ENCODE peak calls at places on chromosomes 5 and 9, in seven cellular contexts. E is stimulated activated CD4-positive, alpha-beta T cell treated with anti-CD3 and anti-CD28 coated beads, Interleukin-1b, Interleukin-23, amount 100 ng/mL, for 1 hour; Q is thyroid gland; D is AG09319; F is H54; G is DMS153; L is stimulated activated naive CD8-positive, alpha-beta T cell treated with anti-CD3 and anti-CD28 coated beads, Interleukin-15, Interleukin-2, amounts not matched to agents 100 U/mL and 50 U/mL, for 24 hours. A is an unnamed sample.

GRCh38 chr9:104301770-104302169 is 202.3 kb upstream of the OR13F1 start:
- DNase-seq in D (no peak), G (peak), F (no peak), Q (no peak), E (no peak), L (no peak), A (no peak)

GRCh38 chr9:137368431-137369110 is 54.4 kb downstream of the EXD3 start:
- DNase-seq in D (no peak), F (no peak), Q (no peak), G (no peak), E (no peak), L (no peak), A (no peak)

GRCh38 chr9:69153707-69154521 is 20.2 kb upstream of the TJP2 start:
- DNase-seq in D (no peak), L (no peak), F (no peak), G (no peak), Q (peak), E (no peak), A (no peak)

GRCh38 chr5:89584339-89584956 is 701.5 kb upstream of the MEF2C start:
- DNase-seq in G (peak), D (no peak), E (no peak), Q (no peak), F (peak), L (no peak), A (peak)

GRCh38 chr9:13447551-13448422 is 168.3 kb upstream of the MPDZ start:
- DNase-seq in Q (no peak), L (no peak), F (no peak), D (no peak), E (no peak), G (peak), A (no peak)

GRCh38 chr9:127810378-127811187 is 7.9 kb downstream of the FPGS start:
- DNase-seq in G (no peak), Q (no peak), F (no peak), D (no peak), L (no peak), E (no peak), A (no peak)

GRCh38 chr5:95808686-95809413 is 13.7 kb downstream of the GLRX start:
- DNase-seq in F (no peak), Q (peak), D (no peak), G (no peak), L (peak), E (no peak), A (peak)

GRCh38 chr5:102781359-102781758 is 26.3 kb downstream of the PAM start:
- DNase-seq in Q (no peak), D (no peak), G (no peak), E (no peak), F (no peak), L (no peak), A (no peak)

GRCh38 chr5:42919600-42919999 is 107.9 kb upstream of the SELENOP start:
- DNase-seq in E (no peak), Q (no peak), G (no peak), L (no peak), D (no peak), F (no peak), A (no peak)

GRCh38 chr5:72106922-72107873 is at the start of gene MAP1B:
- DNase-seq in G (peak), D (no peak), Q (peak), L (no peak), F (peak), E (no peak), A (peak)

GRCh38 chr5:33806736-33807442 is 84.9 kb downstream of the ADAMTS12 start:
- DNase-seq in F (no peak), L (no peak), Q (no peak), G (peak), D (no peak), E (no peak), A (peak)

GRCh38 chr9:129235931-129236331 is 57.9 kb upstream of the IER5L start:
- DNase-seq in F (no peak), L (peak), G (no peak), D (no peak), Q (no peak), E (peak), A (no peak)

GRCh38 chr5:146208916-146209522 is 5.6 kb downstream of the RBM27 start:
- DNase-seq in F (no peak), G (no peak), L (no peak), Q (no peak), D (no peak), E (no peak), A (peak)

GRCh38 chr5:179378441-179379271 is 33.4 kb upstream of the ADAMTS2 start:
- DNase-seq in E (no peak), Q (no peak), L (no peak), D (no peak), G (no peak), F (no peak), A (peak)

GRCh38 chr5:109340351-109340750 is 69.4 kb downstream of the PJA2 start:
- DNase-seq in D (no peak), L (no peak), G (no peak), F (no peak), E (no peak), Q (no peak), A (no peak)

GRCh38 chr9:63817622-63818518 is 1467.1 kb downstream of the FOXD4L5 start:
- DNase-seq in G (no peak), E (peak), L (peak), Q (peak), F (no peak), D (no peak), A (peak)

GRCh38 chr5:53109041-53109435 is 519 bp downstream of the MOCS2 start:
- DNase-seq in Q (no peak), E (no peak), D (no peak), L (no peak), F (no peak), G (no peak), A (peak)

GRCh38 chr5:27341342-27341741 is 303.0 kb upstream of the CDH9 start:
- DNase-seq in E (no peak), L (no peak), D (no peak), G (no peak), Q (no peak), F (no peak), A (no peak)

GRCh38 chr5:129459485-129460120 is 495 bp upstream of the ADAMTS19 start:
- DNase-seq in D (no peak), G (no peak), Q (no peak), L (no peak), F (no peak), E (no peak), A (peak)

GRCh38 chr5:119328753-119329602 is 26.8 kb upstream of the TNFAIP8 start:
- DNase-seq in Q (no peak), G (no peak), L (peak), D (peak), E (no peak), F (no peak), A (peak)

GRCh38 chr9:15401266-15401665 is 21.4 kb upstream of the SNAPC3 start:
- DNase-seq in F (no peak), L (no peak), Q (peak), E (no peak), G (no peak), D (no peak), A (no peak)

GRCh38 chr9:15738011-15738410 is 185.2 kb downstream of the CCDC171 start:
- DNase-seq in G (no peak), L (no peak), E (no peak), F (no peak), D (no peak), Q (no peak), A (peak)

GRCh38 chr5:56301041-56301440 is 67.9 kb upstream of the ANKRD55 start:
- DNase-seq in F (no peak), G (no peak), Q (no peak), L (no peak), E (no peak), D (no peak), A (peak)

GRCh38 chr9:110148384-110148783 is 59.6 kb downstream of the C9orf152 start:
- DNase-seq in E (no peak), Q (no peak), G (no peak), D (no peak), L (peak), F (no peak), A (no peak)

GRCh38 chr5:174172104-174172965 is 126.8 kb downstream of the NSG2 start:
- DNase-seq in D (no peak), E (no peak), L (no peak), G (no peak), Q (no peak), F (no peak), A (no peak)

GRCh38 chr9:91898451-91899433 is 51.3 kb downstream of the ROR2 start:
- DNase-seq in G (peak), Q (peak), E (no peak), L (no peak), D (no peak), F (no peak), A (no peak)

GRCh38 chr9:4721736-4722135 is 19.3 kb downstream of the AK3 start:
- DNase-seq in F (no peak), L (no peak), Q (no peak), D (no peak), G (no peak), E (no peak), A (no peak)

GRCh38 chr9:111429175-111429574 is 55.0 kb downstream of the ECPAS start:
- DNase-seq in D (no peak), G (peak), Q (no peak), E (no peak), F (no peak), L (no peak), A (peak)

GRCh38 chr9:97504381-97505216 is 3.1 kb downstream of the TMOD1 start:
- DNase-seq in E (no peak), G (no peak), Q (no peak), D (no peak), L (no peak), F (no peak), A (no peak)

GRCh38 chr5:120062515-120062917 is 401.6 kb upstream of the PRR16 start:
- DNase-seq in G (no peak), D (no peak), Q (no peak), E (no peak), F (no peak), L (no peak), A (peak)

GRCh38 chr9:32398207-32398606 is 13.8 kb downstream of the ACO1 start:
- DNase-seq in G (no peak), D (no peak), Q (no peak), L (no peak), F (no peak), E (no peak), A (peak)

GRCh38 chr9:128550226-128550625 is 2.2 kb upstream of the SPTAN1 start:
- DNase-seq in G (no peak), D (no peak), Q (no peak), F (no peak), L (peak), E (no peak), A (no peak)

GRCh38 chr5:24535646-24536045 is 109.1 kb downstream of the CDH10 start:
- DNase-seq in L (no peak), D (no peak), F (no peak), G (no peak), E (no peak), Q (no peak), A (no peak)

GRCh38 chr9:69376651-69377050 is 51.6 kb downstream of the ENTREP1 start:
- DNase-seq in Q (peak), F (peak), L (no peak), D (peak), G (no peak), E (no peak), A (peak)

GRCh38 chr9:20242767-20243166 is 379.5 kb downstream of the MLLT3 start:
- DNase-seq in E (no peak), L (peak), Q (no peak), D (no peak), G (no peak), F (no peak), A (no peak)

GRCh38 chr9:123469231-123469630 is 113.2 kb downstream of the CRB2 start:
- DNase-seq in Q (no peak), D (no peak), E (no peak), L (no peak), G (no peak), F (no peak), A (no peak)

GRCh38 chr9:91359734-91360470 is 1.8 kb downstream of the AUH start:
- DNase-seq in E (no peak), Q (peak), L (no peak), D (no peak), G (no peak), F (no peak), A (peak)

GRCh38 chr5:92885950-92886349 is 695.1 kb downstream of the NR2F1-AS1 start:
- DNase-seq in F (no peak), D (no peak), L (no peak), G (no peak), Q (no peak), E (no peak), A (peak)

GRCh38 chr5:74352256-74352655 is 288.3 kb downstream of the ENC1 start:
- DNase-seq in D (no peak), F (no peak), L (no peak), Q (no peak), G (no peak), E (no peak), A (no peak)